ENCODE peak calls at places on chromosome 6, in seven cellular contexts. G is neural progenitor cell, U is PC-3, Y is MM.1S, I is GM23248, Q is HCT116, J is hepatocyte. R is an unnamed sample.

GRCh38 chr6:21873562-21873961 is 280.0 kb downstream of the SOX4 start:
- DNase-seq in G (no peak), U (peak), Y (no peak), I (peak), Q (no peak), J (no peak), R (no peak)

GRCh38 chr6:154239392-154239791 is 117.2 kb downstream of the IPCEF1 start:
- DNase-seq in G (no peak), U (no peak), Y (no peak), I (no peak), Q (no peak), J (no peak), R (no peak)

GRCh38 chr6:4909063-4909645 is 94.7 kb downstream of the RPP40 start:
- DNase-seq in G (no peak), U (no peak), Y (no peak), I (no peak), Q (no peak), J (no peak), R (no peak)

GRCh38 chr6:102154176-102154575 is 760.7 kb downstream of the GRIK2 start:
- DNase-seq in G (no peak), U (no peak), Y (no peak), I (no peak), Q (no peak), J (no peak), R (no peak)

GRCh38 chr6:15341311-15341710 is 95.4 kb downstream of the JARID2 start:
- DNase-seq in G (no peak), U (peak), Y (no peak), I (peak), Q (peak), J (no peak), R (no peak)

GRCh38 chr6:43939281-43940070 is 169.5 kb downstream of the VEGFA start:
- DNase-seq in G (no peak), U (no peak), Y (no peak), I (no peak), Q (no peak), J (no peak), R (no peak)

GRCh38 chr6:946546-946945 is 253.6 kb upstream of the EXOC2 start:
- DNase-seq in G (no peak), U (no peak), Y (no peak), I (peak), Q (no peak), J (no peak), R (no peak)

GRCh38 chr6:90233994-90234393 is 62.6 kb downstream of the BACH2 start:
- DNase-seq in G (no peak), U (no peak), Y (no peak), I (no peak), Q (no peak), J (no peak), R (no peak)

GRCh38 chr6:52307900-52308372 is 23.4 kb upstream of the MCM3 start:
- DNase-seq in G (no peak), U (no peak), Y (peak), I (no peak), Q (no peak), J (no peak), R (no peak)

GRCh38 chr6:28141500-28142329 is at the start of gene ZKSCAN8:
- DNase-seq in G (peak), U (peak), Y (peak), I (peak), Q (peak), J (peak), R (peak)

GRCh38 chr6:167290786-167291622 is at the start of gene UNC93A:
- DNase-seq in G (no peak), U (no peak), Y (no peak), I (no peak), Q (no peak), J (no peak), R (no peak)

GRCh38 chr6:36623547-36624459 is 29.6 kb downstream of the SRSF3 start:
- DNase-seq in G (peak), U (peak), Y (peak), I (peak), Q (peak), J (peak), R (peak)

GRCh38 chr6:2063547-2063946 is 181.9 kb downstream of the GMDS start:
- DNase-seq in G (no peak), U (no peak), Y (no peak), I (no peak), Q (no peak), J (no peak), R (no peak)

GRCh38 chr6:35304299-35304698 is 6.7 kb downstream of the DEF6 start:
- DNase-seq in G (no peak), U (no peak), Y (no peak), I (no peak), Q (no peak), J (no peak), R (no peak)

GRCh38 chr6:14713008-14713452 is 532.8 kb upstream of the JARID2 start:
- DNase-seq in G (no peak), U (peak), Y (no peak), I (peak), Q (no peak), J (no peak), R (no peak)

GRCh38 chr6:39653631-39654030 is 71.6 kb downstream of the KIF6 start:
- DNase-seq in G (peak), U (no peak), Y (no peak), I (no peak), Q (no peak), J (no peak), R (peak)

GRCh38 chr6:339480-339879 is 47.2 kb downstream of the DUSP22 start:
- DNase-seq in G (no peak), U (no peak), Y (no peak), I (no peak), Q (no peak), J (no peak), R (no peak)

GRCh38 chr6:38846844-38847243 is 131.7 kb downstream of the DNAH8 start:
- DNase-seq in G (no peak), U (peak), Y (no peak), I (peak), Q (peak), J (no peak), R (no peak)

GRCh38 chr6:17096657-17097056 is 5.2 kb upstream of the STMND1 start:
- DNase-seq in G (no peak), U (peak), Y (no peak), I (no peak), Q (no peak), J (peak), R (no peak)

GRCh38 chr6:39266375-39266774 is 37.1 kb upstream of the KCNK5 start:
- DNase-seq in G (no peak), U (peak), Y (no peak), I (no peak), Q (no peak), J (no peak), R (no peak)

GRCh38 chr6:32244946-32245398 is 21.1 kb upstream of the NOTCH4 start:
- DNase-seq in G (peak), U (peak), Y (peak), I (peak), Q (peak), J (peak), R (peak)

GRCh38 chr6:14059791-14060436 is 57.7 kb upstream of the CD83 start:
- DNase-seq in G (no peak), U (peak), Y (no peak), I (no peak), Q (no peak), J (no peak), R (no peak)

GRCh38 chr6:27374824-27375612 is 13.5 kb upstream of the ZNF391 start:
- DNase-seq in G (peak), U (peak), Y (peak), I (peak), Q (peak), J (peak), R (peak)

GRCh38 chr6:33211136-33211535 is 2.8 kb downstream of the RING1 start:
- DNase-seq in G (no peak), U (no peak), Y (no peak), I (no peak), Q (no peak), J (no peak), R (no peak)

GRCh38 chr6:128062882-128063603 is 162.2 kb upstream of the THEMIS start:
- DNase-seq in G (no peak), U (peak), Y (no peak), I (peak), Q (no peak), J (peak), R (no peak)

DNA sequence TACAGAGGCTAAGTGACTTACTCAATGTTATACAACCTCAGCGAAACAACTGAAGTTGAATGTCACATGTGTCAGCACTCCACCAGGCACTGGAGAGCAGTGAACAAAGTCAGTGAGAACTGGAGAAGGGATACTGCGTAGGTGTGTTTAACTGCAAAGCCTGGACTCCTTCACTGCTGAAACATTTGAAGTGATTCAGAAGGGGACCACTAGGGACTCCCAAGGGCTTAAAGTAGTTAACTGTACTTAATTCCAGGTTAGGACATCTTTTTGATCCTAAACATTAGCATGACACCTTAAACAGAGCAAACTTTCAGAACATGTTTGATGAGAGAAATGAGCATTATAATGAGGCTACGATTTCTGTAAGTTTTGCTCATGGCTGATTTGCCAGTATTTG is 45.0 kb upstream of the ZBTB24 start:
- DNase-seq in G (peak), U (peak), Y (no peak), I (peak), Q (peak), J (no peak), R (peak)
- TF ChIP-seq EZH2phosphoT487 in G (no peak), U (no peak), Y (no peak), I (no peak), Q (no peak), J (no peak), R (no peak)

DNA sequence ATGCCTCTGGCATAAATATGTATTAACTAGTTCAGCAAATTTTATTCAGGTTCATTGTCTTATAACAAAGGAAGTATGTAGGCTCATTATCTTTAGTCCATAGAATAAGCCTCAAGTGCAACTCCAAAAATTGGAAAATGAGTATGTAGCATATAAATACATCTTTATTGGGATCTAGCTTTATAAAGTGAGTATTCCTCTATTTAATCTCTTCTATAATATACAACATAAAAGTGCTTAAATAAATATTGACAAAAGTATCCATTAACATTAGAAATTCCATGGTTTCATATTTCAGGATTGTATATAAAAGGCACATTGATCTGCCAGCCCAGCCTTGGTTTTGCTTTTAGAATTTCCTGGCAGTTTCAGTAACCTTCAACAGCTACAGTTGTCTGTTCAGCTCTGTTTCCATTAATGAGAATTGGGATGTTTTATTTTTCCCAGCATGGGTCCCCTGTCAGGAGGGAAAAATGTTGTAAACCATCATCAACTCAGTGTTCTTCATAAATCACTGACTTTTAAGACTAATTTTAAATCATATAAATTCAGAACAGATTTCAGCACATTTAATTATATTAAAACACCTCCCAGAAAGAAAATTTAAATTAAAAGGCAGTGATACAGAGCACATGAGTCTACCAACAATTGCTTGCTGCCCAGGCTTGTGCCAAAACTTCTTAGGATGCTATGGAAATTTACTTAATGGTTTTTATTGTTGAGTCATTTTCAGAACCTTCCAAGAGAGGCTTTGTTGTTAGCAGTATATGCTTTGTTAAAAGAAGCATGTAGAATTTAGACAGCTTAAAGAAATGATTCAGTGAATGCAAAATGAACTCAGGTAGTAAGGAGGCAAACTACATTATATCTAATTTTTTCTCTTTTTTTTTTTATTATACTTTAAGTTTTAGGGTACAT is 119.7 kb downstream of the ADGRG6 start:
- DNase-seq in G (no peak), U (peak), Y (no peak), I (peak), Q (no peak), J (no peak), R (no peak)
- TF ChIP-seq EZH2 in G (no peak), U (no peak), Y (no peak), I (no peak), Q (no peak), J (no peak), R (no peak)

GRCh38 chr6:11393713-11394627 is 143.6 kb upstream of the TMEM170B start:
- DNase-seq in G (peak), U (peak), Y (no peak), I (peak), Q (no peak), J (no peak), R (no peak)
- H2AFZ ChIP-seq in G (no peak), U (peak), Y (no peak), I (no peak), Q (no peak), J (no peak), R (no peak)

GRCh38 chr6:31070711-31071197 is 41.6 kb downstream of the C6orf15 start:
- DNase-seq in G (peak), U (peak), Y (no peak), I (peak), Q (peak), J (peak), R (peak)

GRCh38 chr6:31068738-31069340 is 43.5 kb downstream of the C6orf15 start:
- DNase-seq in G (peak), U (peak), Y (peak), I (peak), Q (peak), J (peak), R (peak)

GRCh38 chr6:31067881-31068737 is 44.3 kb downstream of the C6orf15 start:
- DNase-seq in G (no peak), U (no peak), Y (no peak), I (no peak), Q (no peak), J (no peak), R (no peak)

GRCh38 chr6:31063906-31064435 is 48.4 kb downstream of the C6orf15 start:
- DNase-seq in G (no peak), U (no peak), Y (no peak), I (no peak), Q (no peak), J (no peak), R (no peak)

DNA sequence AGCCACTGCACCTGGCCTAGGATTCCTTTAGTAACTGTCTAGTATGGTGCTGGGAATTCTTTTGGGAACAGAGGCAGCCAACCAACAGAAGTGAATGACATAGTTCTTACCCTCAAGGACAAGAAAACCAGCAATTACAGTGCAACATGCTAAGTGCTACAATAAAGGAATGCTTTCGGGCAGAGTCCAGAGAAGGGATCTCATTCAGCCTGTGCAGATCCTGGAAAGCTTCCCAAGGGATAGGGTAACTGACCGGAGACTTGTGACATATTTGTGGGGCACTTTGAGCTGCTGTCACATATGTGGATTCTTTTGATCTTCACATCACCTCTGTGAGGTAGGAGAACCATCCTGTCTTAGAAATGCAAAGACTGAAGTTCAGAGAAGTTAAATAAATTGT is 46.8 kb downstream of the C6orf15 start:
- DNase-seq in G (no peak), U (no peak), Y (no peak), I (no peak), Q (no peak), J (peak), R (no peak)
- TF ChIP-seq EZH2phosphoT487 in G (no peak), U (no peak), Y (no peak), I (no peak), Q (no peak), J (no peak), R (no peak)

GRCh38 chr6:136921936-136922679 is at the start of gene SLC35D3:
- DNase-seq in G (peak), U (no peak), Y (no peak), I (peak), Q (no peak), J (peak), R (peak)
- TF ChIP-seq EZH2 in G (peak), U (no peak), Y (no peak), I (no peak), Q (no peak), J (peak), R (peak)

DNA sequence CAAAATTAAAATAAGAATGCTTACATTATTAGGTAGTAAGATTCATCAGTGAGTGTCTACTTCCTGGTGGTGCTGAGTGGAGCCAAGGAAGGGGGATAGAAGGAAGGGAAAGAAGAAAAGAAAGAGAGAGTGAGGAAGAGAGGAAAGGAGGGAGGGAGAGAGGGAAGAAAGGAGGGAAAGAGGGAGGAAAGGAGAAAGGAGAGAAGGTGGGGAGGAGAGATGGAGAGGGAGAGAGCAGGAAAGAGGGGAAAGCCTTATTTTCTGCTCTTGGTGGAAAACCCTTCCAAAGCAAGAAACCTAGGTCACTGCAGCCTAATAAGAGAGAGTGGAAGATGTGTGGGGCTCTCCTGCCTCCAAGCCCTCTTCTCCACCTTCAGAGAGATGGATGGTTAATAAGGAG is 90.2 kb upstream of the EEF1E1 start:
- DNase-seq in G (no peak), U (no peak), Y (no peak), I (no peak), Q (no peak), J (no peak), R (no peak)
- H2AFZ ChIP-seq in G (peak), U (no peak), Y (no peak), I (no peak), Q (no peak), J (no peak), R (no peak)

R was measured in GM23338.